ENCODE peak calls at places on chromosomes 12 and 14, in nine cellular contexts. F is brain microvascular endothelial cell; G is left ventricle myocardium inferior; P is activated naive CD8-positive, alpha-beta T cell treated with anti-CD3 and anti-CD28 coated beads for 36 hours; N is kidney tubule cell; E is lung microvascular endothelial cell; W is HuH-7; Q is stimulated activated CD8-positive, alpha-beta memory T cell treated with anti-CD3 and anti-CD28 coated beads, Interleukin-4, amount 100 ng/mL, for 48 hours; Z is bronchial epithelial cell. K is an unnamed sample.

GRCh38 chr12:105256921-105257320 is 20.9 kb upstream of the APPL2 start:
- DNase-seq in F (peak), G (no peak), P (no peak), N (peak), E (peak), W (no peak), Q (no peak), Z (no peak), K (no peak)

GRCh38 chr14:93114068-93114710 is 1.5 kb downstream of the ITPK1 start:
- DNase-seq in F (no peak), G (no peak), P (no peak), N (peak), E (no peak), W (no peak), Q (peak), Z (peak), K (no peak)

GRCh38 chr12:57896437-57897201 is 44.7 kb upstream of the ATP23 start:
- DNase-seq in F (peak), G (peak), P (no peak), N (peak), E (peak), W (peak), Q (no peak), Z (peak), K (peak)

GRCh38 chr12:79614730-79615129 is 76.0 kb downstream of the PAWR start:
- DNase-seq in F (no peak), G (no peak), P (no peak), N (no peak), E (no peak), W (no peak), Q (no peak), Z (peak), K (no peak)

GRCh38 chr12:89373772-89374572 is 21.7 kb upstream of the DUSP6 start:
- DNase-seq in F (peak), G (no peak), P (no peak), N (peak), E (peak), W (no peak), Q (no peak), Z (peak), K (no peak)

GRCh38 chr12:12946686-12947355 is 5.1 kb downstream of the GPRC5D start:
- DNase-seq in F (no peak), G (no peak), P (no peak), N (no peak), E (no peak), W (peak), Q (no peak), Z (no peak), K (no peak)

GRCh38 chr12:119512772-119513497 is 80.6 kb upstream of the TMEM233 start:
- DNase-seq in F (no peak), G (no peak), P (no peak), N (no peak), E (peak), W (peak), Q (no peak), Z (no peak), K (no peak)

GRCh38 chr12:103779410-103780092 is 61.5 kb downstream of the NT5DC3 start:
- DNase-seq in F (peak), G (no peak), P (no peak), N (no peak), E (no peak), W (no peak), Q (no peak), Z (no peak), K (no peak)

GRCh38 chr12:89160716-89161123 is 191.6 kb downstream of the DUSP6 start:
- DNase-seq in F (peak), G (peak), P (no peak), N (peak), E (peak), W (no peak), Q (peak), Z (peak), K (peak)

GRCh38 chr12:94103986-94104385 is 44.4 kb upstream of the PLXNC1 start:
- DNase-seq in F (no peak), G (no peak), P (no peak), N (peak), E (peak), W (no peak), Q (no peak), Z (peak), K (no peak)

GRCh38 chr12:75315518-75315917 is 14.6 kb downstream of the CAPS2 start:
- DNase-seq in F (peak), G (no peak), P (no peak), N (peak), E (no peak), W (no peak), Q (no peak), Z (peak), K (no peak)

GRCh38 chr14:94441130-94441529 is 11.5 kb downstream of the SERPINA11 start:
- DNase-seq in F (no peak), G (no peak), P (no peak), N (no peak), E (no peak), W (no peak), Q (no peak), Z (no peak), K (no peak)

GRCh38 chr14:91149462-91149861 is 35.6 kb downstream of the DGLUCY start:
- DNase-seq in F (peak), G (no peak), P (no peak), N (peak), E (peak), W (no peak), Q (no peak), Z (peak), K (peak)

GRCh38 chr12:119153477-119154434 is 25.0 kb upstream of the HSPB8 start:
- DNase-seq in F (peak), G (peak), P (no peak), N (peak), E (no peak), W (no peak), Q (peak), Z (peak), K (peak)

GRCh38 chr12:49794811-49795653 is 33.2 kb downstream of the NCKAP5L start:
- DNase-seq in F (no peak), G (no peak), P (no peak), N (no peak), E (no peak), W (no peak), Q (no peak), Z (no peak), K (no peak)

GRCh38 chr14:105418269-105419054 is 1.2 kb upstream of the MTA1 start:
- DNase-seq in F (no peak), G (no peak), P (no peak), N (no peak), E (no peak), W (no peak), Q (no peak), Z (no peak), K (no peak)

GRCh38 chr12:124919646-124920352 is 5.3 kb upstream of the UBC start:
- DNase-seq in F (no peak), G (no peak), P (peak), N (peak), E (peak), W (no peak), Q (peak), Z (peak), K (peak)

GRCh38 chr12:57488397-57489156 is 709 bp downstream of the MARS1 start:
- DNase-seq in F (no peak), G (no peak), P (no peak), N (no peak), E (peak), W (no peak), Q (no peak), Z (no peak), K (no peak)

GRCh38 chr14:78700236-78700635 is 530.1 kb downstream of the NRXN3 start:
- DNase-seq in F (no peak), G (no peak), P (no peak), N (no peak), E (no peak), W (no peak), Q (no peak), Z (no peak), K (no peak)

GRCh38 chr12:106248177-106248848 is 493 bp upstream of the CKAP4 start:
- DNase-seq in F (peak), G (peak), P (peak), N (peak), E (peak), W (peak), Q (no peak), Z (peak), K (peak)

GRCh38 chr14:99423434-99423833 is 57.2 kb downstream of the SETD3 start:
- DNase-seq in F (no peak), G (no peak), P (no peak), N (no peak), E (no peak), W (no peak), Q (no peak), Z (no peak), K (no peak)

GRCh38 chr12:92718483-92718985 is 15.7 kb downstream of the PLEKHG7 start:
- DNase-seq in F (no peak), G (no peak), P (no peak), N (peak), E (no peak), W (no peak), Q (no peak), Z (no peak), K (no peak)

GRCh38 chr14:56474419-56475022 is 105.1 kb upstream of the TMEM260 start:
- DNase-seq in F (no peak), G (no peak), P (no peak), N (peak), E (peak), W (peak), Q (no peak), Z (peak), K (peak)

GRCh38 chr12:128772249-128772648 is 51.5 kb downstream of the SLC15A4 start:
- DNase-seq in F (no peak), G (no peak), P (no peak), N (no peak), E (no peak), W (no peak), Q (no peak), Z (no peak), K (no peak)

GRCh38 chr12:120041386-120042231 is 52.6 kb downstream of the BICDL1 start:
- DNase-seq in F (no peak), G (no peak), P (no peak), N (no peak), E (no peak), W (peak), Q (no peak), Z (no peak), K (no peak)

GRCh38 chr14:70988452-70988851 is 81.2 kb downstream of the PCNX1 start:
- DNase-seq in F (no peak), G (no peak), P (no peak), N (no peak), E (no peak), W (no peak), Q (no peak), Z (no peak), K (no peak)

GRCh38 chr14:49598182-49598478 is 610 bp upstream of the LRR1 start:
- DNase-seq in F (no peak), G (no peak), P (no peak), N (no peak), E (no peak), W (no peak), Q (no peak), Z (no peak), K (no peak)

GRCh38 chr12:90174198-90174510 is 465.5 kb upstream of the ATP2B1 start:
- DNase-seq in F (peak), G (no peak), P (no peak), N (peak), E (peak), W (no peak), Q (no peak), Z (peak), K (peak)

GRCh38 chr12:115440438-115440837 is 756.5 kb upstream of the TBX3 start:
- DNase-seq in F (peak), G (peak), P (no peak), N (peak), E (peak), W (no peak), Q (no peak), Z (no peak), K (peak)

GRCh38 chr12:27711312-27711682 is 665 bp downstream of the MRPS35 start:
- DNase-seq in F (peak), G (no peak), P (peak), N (peak), E (no peak), W (no peak), Q (no peak), Z (peak), K (no peak)

GRCh38 chr12:51687142-51687935 is 96.3 kb downstream of the SCN8A start:
- DNase-seq in F (no peak), G (no peak), P (no peak), N (no peak), E (no peak), W (peak), Q (no peak), Z (no peak), K (no peak)

GRCh38 chr12:78146365-78146772 is 315.7 kb downstream of the NAV3 start:
- DNase-seq in F (peak), G (no peak), P (no peak), N (peak), E (peak), W (no peak), Q (no peak), Z (peak), K (no peak)

GRCh38 chr14:31410048-31410654 is 10.2 kb downstream of the HEATR5A start:
- DNase-seq in F (no peak), G (no peak), P (no peak), N (no peak), E (no peak), W (no peak), Q (no peak), Z (no peak), K (no peak)

GRCh38 chr14:56181666-56182065 is 63.5 kb downstream of the PELI2 start:
- DNase-seq in F (no peak), G (no peak), P (no peak), N (no peak), E (no peak), W (no peak), Q (no peak), Z (peak), K (peak)

GRCh38 chr14:35355981-35356839 is 48.3 kb downstream of the NFKBIA start:
- DNase-seq in F (peak), G (no peak), P (peak), N (peak), E (no peak), W (peak), Q (peak), Z (peak), K (no peak)